ENCODE peak calls at places on chromosome 1, in nine cellular contexts. One of them, this sample, is unnamed.

GRCh38 chr1:77281491-77282186 is at the start of gene AK5:
- DNase-seq in testis: peak; percentile 32
- DNase-seq in dorsolateral prefrontal cortex: peak; percentile 58
- DNase-seq in H1: no peak
- DNase-seq in Panc1: no peak
- DNase-seq in heart left ventricle: no peak
- DNase-seq in stomach: peak; percentile 36
- DNase-seq in suprapubic skin: no peak
- DNase-seq in PC-9: peak; percentile 41
- DNase-seq in this sample: peak; percentile 36

GRCh38 chr1:242828199-242828598 is 303.7 kb upstream of the PLD5 start:
- DNase-seq in testis: no peak
- DNase-seq in dorsolateral prefrontal cortex: peak; percentile 47
- DNase-seq in H1: no peak
- DNase-seq in Panc1: no peak
- DNase-seq in heart left ventricle: no peak
- DNase-seq in stomach: no peak
- DNase-seq in suprapubic skin: no peak
- DNase-seq in PC-9: no peak
- DNase-seq in this sample: no peak

GRCh38 chr1:212565079-212565478 is 43.5 kb upstream of the ATF3 start:
- DNase-seq in testis: no peak
- DNase-seq in dorsolateral prefrontal cortex: no peak
- DNase-seq in H1: no peak
- DNase-seq in Panc1: no peak
- DNase-seq in heart left ventricle: no peak
- DNase-seq in stomach: no peak
- DNase-seq in suprapubic skin: no peak
- DNase-seq in PC-9: no peak
- DNase-seq in this sample: no peak

GRCh38 chr1:21576031-21576797 is 67.0 kb downstream of the ALPL start:
- DNase-seq in testis: no peak
- DNase-seq in dorsolateral prefrontal cortex: no peak
- DNase-seq in H1: no peak
- DNase-seq in Panc1: no peak
- DNase-seq in heart left ventricle: no peak
- DNase-seq in stomach: no peak
- DNase-seq in suprapubic skin: no peak
- DNase-seq in PC-9: no peak
- DNase-seq in this sample: no peak

GRCh38 chr1:187027259-187027658 is 198.5 kb downstream of the PLA2G4A start:
- DNase-seq in testis: no peak
- DNase-seq in dorsolateral prefrontal cortex: no peak
- DNase-seq in H1: no peak
- DNase-seq in Panc1: no peak
- DNase-seq in heart left ventricle: no peak
- DNase-seq in stomach: no peak
- DNase-seq in suprapubic skin: no peak
- DNase-seq in PC-9: no peak
- DNase-seq in this sample: no peak

GRCh38 chr1:67118191-67118590 is 16.6 kb downstream of the C1orf141 start:
- DNase-seq in testis: no peak
- DNase-seq in dorsolateral prefrontal cortex: no peak
- DNase-seq in H1: no peak
- DNase-seq in Panc1: no peak
- DNase-seq in heart left ventricle: no peak
- DNase-seq in stomach: no peak
- DNase-seq in suprapubic skin: no peak
- DNase-seq in PC-9: no peak
- DNase-seq in this sample: no peak

GRCh38 chr1:211333906-211334305 is 7.3 kb downstream of the TRAF5 start:
- DNase-seq in testis: no peak
- DNase-seq in dorsolateral prefrontal cortex: no peak
- DNase-seq in H1: no peak
- DNase-seq in Panc1: no peak
- DNase-seq in heart left ventricle: no peak
- DNase-seq in stomach: no peak
- DNase-seq in suprapubic skin: no peak
- DNase-seq in PC-9: no peak
- DNase-seq in this sample: no peak

GRCh38 chr1:17569200-17570139 is 30.0 kb downstream of the ARHGEF10L start:
- DNase-seq in testis: peak; percentile 81
- DNase-seq in dorsolateral prefrontal cortex: peak; percentile 70
- DNase-seq in H1: no peak
- DNase-seq in Panc1: no peak
- DNase-seq in heart left ventricle: peak; percentile 86
- DNase-seq in stomach: peak; percentile 70
- DNase-seq in suprapubic skin: peak; percentile 91
- DNase-seq in PC-9: peak; percentile 82
- DNase-seq in this sample: peak; percentile 84

GRCh38 chr1:91674107-91674506 is 173.5 kb downstream of the CDC7 start:
- DNase-seq in testis: no peak
- DNase-seq in dorsolateral prefrontal cortex: no peak
- DNase-seq in H1: no peak
- DNase-seq in Panc1: no peak
- DNase-seq in heart left ventricle: no peak
- DNase-seq in stomach: no peak
- DNase-seq in suprapubic skin: no peak
- DNase-seq in PC-9: no peak
- DNase-seq in this sample: no peak

GRCh38 chr1:158103275-158103674 is 77.4 kb upstream of the CD1D start:
- DNase-seq in testis: no peak
- DNase-seq in dorsolateral prefrontal cortex: no peak
- DNase-seq in H1: no peak
- DNase-seq in Panc1: no peak
- DNase-seq in heart left ventricle: no peak
- DNase-seq in stomach: no peak
- DNase-seq in suprapubic skin: no peak
- DNase-seq in PC-9: no peak
- DNase-seq in this sample: no peak

GRCh38 chr1:65820983-65821382 is 28.3 kb downstream of the PDE4B start:
- DNase-seq in testis: no peak
- DNase-seq in dorsolateral prefrontal cortex: no peak
- DNase-seq in H1: no peak
- DNase-seq in Panc1: no peak
- DNase-seq in heart left ventricle: no peak
- DNase-seq in stomach: no peak
- DNase-seq in suprapubic skin: no peak
- DNase-seq in PC-9: no peak
- DNase-seq in this sample: peak; percentile 44

GRCh38 chr1:161835963-161836362 is 69.8 kb downstream of the ATF6 start:
- DNase-seq in testis: no peak
- DNase-seq in dorsolateral prefrontal cortex: no peak
- DNase-seq in H1: no peak
- DNase-seq in Panc1: no peak
- DNase-seq in heart left ventricle: no peak
- DNase-seq in stomach: no peak
- DNase-seq in suprapubic skin: no peak
- DNase-seq in PC-9: no peak
- DNase-seq in this sample: no peak

GRCh38 chr1:235329139-235329808 is 904 bp downstream of the GGPS1 start:
- DNase-seq in testis: peak; percentile 40
- DNase-seq in dorsolateral prefrontal cortex: peak; percentile 34
- DNase-seq in H1: no peak
- DNase-seq in Panc1: peak; percentile 35
- DNase-seq in heart left ventricle: peak; percentile 15
- DNase-seq in stomach: peak; percentile 48
- DNase-seq in suprapubic skin: no peak
- DNase-seq in PC-9: no peak
- DNase-seq in this sample: no peak

GRCh38 chr1:3786468-3787346 is 9.6 kb downstream of the LRRC47 start:
- DNase-seq in testis: no peak
- DNase-seq in dorsolateral prefrontal cortex: no peak
- DNase-seq in H1: no peak
- DNase-seq in Panc1: no peak
- DNase-seq in heart left ventricle: no peak
- DNase-seq in stomach: no peak
- DNase-seq in suprapubic skin: peak; percentile 69
- DNase-seq in PC-9: no peak
- DNase-seq in this sample: no peak

GRCh38 chr1:111735858-111736544 is 3.2 kb downstream of the INKA2 start:
- DNase-seq in testis: no peak
- DNase-seq in dorsolateral prefrontal cortex: peak; percentile 80
- DNase-seq in H1: no peak
- DNase-seq in Panc1: no peak
- DNase-seq in heart left ventricle: peak; percentile 4
- DNase-seq in stomach: no peak
- DNase-seq in suprapubic skin: no peak
- DNase-seq in PC-9: no peak
- DNase-seq in this sample: no peak

GRCh38 chr1:5936126-5936525 is 56.1 kb downstream of the NPHP4 start:
- DNase-seq in testis: peak; percentile 2
- DNase-seq in dorsolateral prefrontal cortex: no peak
- DNase-seq in H1: no peak
- DNase-seq in Panc1: no peak
- DNase-seq in heart left ventricle: no peak
- DNase-seq in stomach: no peak
- DNase-seq in suprapubic skin: peak; percentile 28
- DNase-seq in PC-9: no peak
- DNase-seq in this sample: no peak

GRCh38 chr1:178341218-178341956 is 155.4 kb downstream of the CLEC20A start:
- DNase-seq in testis: no peak
- DNase-seq in dorsolateral prefrontal cortex: no peak
- DNase-seq in H1: peak; percentile 82
- DNase-seq in Panc1: no peak
- DNase-seq in heart left ventricle: peak; percentile 60
- DNase-seq in stomach: peak; percentile 72
- DNase-seq in suprapubic skin: no peak
- DNase-seq in PC-9: peak; percentile 89
- DNase-seq in this sample: peak; percentile 89

GRCh38 chr1:210417881-210418280 is 89.2 kb downstream of the HHAT start:
- DNase-seq in testis: no peak
- DNase-seq in dorsolateral prefrontal cortex: no peak
- DNase-seq in H1: no peak
- DNase-seq in Panc1: no peak
- DNase-seq in heart left ventricle: no peak
- DNase-seq in stomach: no peak
- DNase-seq in suprapubic skin: no peak
- DNase-seq in PC-9: no peak
- DNase-seq in this sample: no peak

GRCh38 chr1:54984126-54984842 is 3.9 kb downstream of the TMEM61 start:
- DNase-seq in testis: no peak
- DNase-seq in dorsolateral prefrontal cortex: no peak
- DNase-seq in H1: no peak
- DNase-seq in Panc1: no peak
- DNase-seq in heart left ventricle: no peak
- DNase-seq in stomach: no peak
- DNase-seq in suprapubic skin: no peak
- DNase-seq in PC-9: no peak
- DNase-seq in this sample: no peak

GRCh38 chr1:53061859-53062714 is at the start of gene PODN:
- DNase-seq in testis: peak; percentile 71
- DNase-seq in dorsolateral prefrontal cortex: peak; percentile 26
- DNase-seq in H1: no peak
- DNase-seq in Panc1: no peak
- DNase-seq in heart left ventricle: peak; percentile 40
- DNase-seq in stomach: no peak
- DNase-seq in suprapubic skin: no peak
- DNase-seq in PC-9: no peak
- DNase-seq in this sample: peak; percentile 48

GRCh38 chr1:117595993-117596720 is 9.7 kb upstream of the TENT5C start:
- DNase-seq in testis: no peak
- DNase-seq in dorsolateral prefrontal cortex: no peak
- DNase-seq in H1: no peak
- DNase-seq in Panc1: no peak
- DNase-seq in heart left ventricle: no peak
- DNase-seq in stomach: peak; percentile 20
- DNase-seq in suprapubic skin: peak; percentile 15
- DNase-seq in PC-9: no peak
- DNase-seq in this sample: no peak

GRCh38 chr1:228238007-228238406 is 30.2 kb downstream of the OBSCN start:
- DNase-seq in testis: no peak
- DNase-seq in dorsolateral prefrontal cortex: no peak
- DNase-seq in H1: no peak
- DNase-seq in Panc1: no peak
- DNase-seq in heart left ventricle: no peak
- DNase-seq in stomach: no peak
- DNase-seq in suprapubic skin: no peak
- DNase-seq in PC-9: no peak
- DNase-seq in this sample: no peak
- H3K4me3 ChIP-seq in testis: no peak overlapping the region
- H3K4me3 ChIP-seq in dorsolateral prefrontal cortex: no peak overlapping the region
- H3K4me3 ChIP-seq in H1: no peak overlapping the region
- H3K4me3 ChIP-seq in Panc1: no peak overlapping the region
- H3K4me3 ChIP-seq in heart left ventricle: no peak overlapping the region
- H3K4me3 ChIP-seq in stomach: no peak overlapping the region
- H3K4me3 ChIP-seq in suprapubic skin: no peak overlapping the region
- H3K4me3 ChIP-seq in PC-9: no peak overlapping the region
- H3K4me3 ChIP-seq in this sample: no peak overlapping the region

DNA sequence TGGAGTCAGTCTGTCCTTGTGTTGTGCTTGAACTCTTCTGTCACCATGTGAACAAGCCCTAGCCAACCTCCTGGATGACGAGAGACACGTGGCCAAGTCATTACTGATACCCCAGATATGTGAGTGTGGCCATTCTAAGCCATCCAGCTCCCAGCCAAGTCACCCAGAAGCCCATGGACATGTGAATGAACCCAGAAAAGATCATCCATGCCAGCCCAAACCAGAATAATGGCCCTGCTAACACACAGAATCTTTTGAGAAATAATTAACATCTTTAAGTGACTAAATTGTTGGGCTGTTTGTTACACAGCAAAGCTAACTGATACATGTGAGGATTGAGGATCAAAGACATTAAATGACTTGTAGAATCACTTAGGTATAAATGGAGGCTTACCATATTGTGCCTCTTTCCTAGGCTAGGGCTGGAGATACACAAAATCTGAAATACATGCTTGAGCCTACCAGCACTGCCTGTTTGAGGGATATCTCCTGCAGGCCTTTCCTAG is 38.2 kb downstream of the KANK4 start:
- DNase-seq in testis: no peak
- DNase-seq in dorsolateral prefrontal cortex: no peak
- DNase-seq in H1: no peak
- DNase-seq in Panc1: no peak
- DNase-seq in heart left ventricle: no peak
- DNase-seq in stomach: no peak
- DNase-seq in suprapubic skin: no peak
- DNase-seq in PC-9: no peak
- DNase-seq in this sample: no peak
- H3K27ac ChIP-seq in testis: no peak overlapping the region
- H3K27ac ChIP-seq in dorsolateral prefrontal cortex: no peak overlapping the region
- H3K27ac ChIP-seq in H1: no peak overlapping the region
- H3K27ac ChIP-seq in Panc1: no peak overlapping the region
- H3K27ac ChIP-seq in heart left ventricle: no peak overlapping the region
- H3K27ac ChIP-seq in stomach: no peak overlapping the region
- H3K27ac ChIP-seq in suprapubic skin: no peak overlapping the region
- H3K27ac ChIP-seq in PC-9: no peak overlapping the region
- H3K27ac ChIP-seq in this sample: no peak overlapping the region

GRCh38 chr1:7960165-7960564 is 1.3 kb upstream of the PARK7 start:
- DNase-seq in testis: no peak
- DNase-seq in dorsolateral prefrontal cortex: no peak
- DNase-seq in H1: no peak
- DNase-seq in Panc1: no peak
- DNase-seq in heart left ventricle: no peak
- DNase-seq in stomach: no peak
- DNase-seq in suprapubic skin: no peak
- DNase-seq in PC-9: no peak
- DNase-seq in this sample: no peak
- H3K4me3 ChIP-seq in testis: no peak overlapping the region
- H3K4me3 ChIP-seq in dorsolateral prefrontal cortex: peak overlapping the region; percentile 83
- H3K4me3 ChIP-seq in H1: no peak overlapping the region
- H3K4me3 ChIP-seq in Panc1: peak overlapping the region; percentile 96
- H3K4me3 ChIP-seq in heart left ventricle: no peak overlapping the region
- H3K4me3 ChIP-seq in stomach: no peak overlapping the region
- H3K4me3 ChIP-seq in suprapubic skin: no peak overlapping the region
- H3K4me3 ChIP-seq in PC-9: peak overlapping the region; percentile 96
- H3K4me3 ChIP-seq in this sample: no peak overlapping the region

GRCh38 chr1:30748699-30749401 is 8.7 kb downstream of the LAPTM5 start:
- DNase-seq in testis: no peak
- DNase-seq in dorsolateral prefrontal cortex: no peak
- DNase-seq in H1: no peak
- DNase-seq in Panc1: no peak
- DNase-seq in heart left ventricle: no peak
- DNase-seq in stomach: no peak
- DNase-seq in suprapubic skin: no peak
- DNase-seq in PC-9: no peak
- DNase-seq in this sample: no peak
- H3K27ac ChIP-seq in testis: no peak overlapping the region
- H3K27ac ChIP-seq in dorsolateral prefrontal cortex: peak overlapping the region; percentile 91
- H3K27ac ChIP-seq in H1: no peak overlapping the region
- H3K27ac ChIP-seq in Panc1: no peak overlapping the region
- H3K27ac ChIP-seq in heart left ventricle: peak overlapping the region; percentile 83
- H3K27ac ChIP-seq in stomach: peak overlapping the region; percentile 72
- H3K27ac ChIP-seq in suprapubic skin: peak overlapping the region; percentile 36
- H3K27ac ChIP-seq in PC-9: no peak overlapping the region
- H3K27ac ChIP-seq in this sample: no peak overlapping the region

This sample was measured in SJSA1.